ENCODE peak calls at places on chromosome 15, in four cellular contexts. Y, G, D and L are unnamed samples.

GRCh38 chr15:55627730-55628368 is 39.7 kb upstream of the PYGO1 start:
- DNase-seq in G (peak; percentile 98), D (no peak), Y (peak; percentile 86), L (peak; percentile 55)

GRCh38 chr15:68374346-68374745 is 57.6 kb downstream of the ITGA11 start:
- DNase-seq in D (no peak), G (no peak), Y (no peak), L (no peak)

GRCh38 chr15:83178869-83179325 is 28.7 kb downstream of the HDGFL3 start:
- DNase-seq in D (no peak), G (no peak), Y (no peak), L (no peak)

GRCh38 chr15:67783303-67783702 is 42.0 kb upstream of the SKOR1 start:
- DNase-seq in Y (no peak), G (no peak), D (peak; percentile 37), L (no peak)

GRCh38 chr15:98663045-98663444 is 14.7 kb downstream of the IGF1R start:
- DNase-seq in D (no peak), G (no peak), Y (no peak), L (no peak)

GRCh38 chr15:20340931-20341661 is 200.5 kb downstream of the GOLGA6L6 start:
- DNase-seq in D (peak; percentile 98), Y (peak; percentile 36), G (peak; percentile 33), L (no peak)

GRCh38 chr15:68020685-68021084 is 33.4 kb upstream of the PIAS1 start:
- DNase-seq in G (no peak), Y (no peak), D (no peak), L (no peak)

GRCh38 chr15:67064607-67065530 is 533 bp upstream of the SMAD3 start:
- DNase-seq in Y (no peak), D (no peak), G (no peak), L (no peak)

GRCh38 chr15:74631935-74632560 is 16.4 kb downstream of the CLK3 start:
- DNase-seq in G (peak; percentile 44), Y (peak; percentile 63), D (no peak), L (no peak)

GRCh38 chr15:77808077-77808476 is 175.4 kb upstream of the LINGO1 start:
- DNase-seq in G (no peak), Y (no peak), D (no peak), L (no peak)

GRCh38 chr15:74399511-74400312 is 32.3 kb upstream of the CYP11A1 start:
- DNase-seq in D (no peak), Y (no peak), G (no peak), L (no peak)

GRCh38 chr15:43008150-43008549 is 87.6 kb upstream of the TTBK2 start:
- DNase-seq in G (no peak), Y (no peak), D (no peak), L (no peak)

GRCh38 chr15:78084359-78084750 is 6.8 kb upstream of the TBC1D2B start:
- DNase-seq in Y (no peak), G (no peak), D (no peak), L (no peak)

GRCh38 chr15:100107151-100107550 is 234.6 kb downstream of the ADAMTS17 start:
- DNase-seq in G (no peak), Y (no peak), D (no peak), L (no peak)
- TF ChIP-seq CTCF in G (no peak), Y (no peak), D (no peak), L (no peak)

GRCh38 chr15:40339621-40339945 is 1.2 kb downstream of the CCDC9B start:
- DNase-seq in D (no peak), Y (no peak), G (no peak), L (no peak)

GRCh38 chr15:40338921-40339620 is 1.7 kb downstream of the CCDC9B start:
- DNase-seq in Y (peak; percentile 72), G (peak; percentile 67), D (no peak), L (no peak)

GRCh38 chr15:40337597-40337996 is 3.1 kb downstream of the CCDC9B start:
- DNase-seq in Y (no peak), G (no peak), D (no peak), L (no peak)

GRCh38 chr15:40336129-40337122 is 4.3 kb downstream of the CCDC9B start:
- DNase-seq in Y (no peak), D (no peak), G (no peak), L (no peak)

GRCh38 chr15:40338041-40338657 is 2.6 kb downstream of the CCDC9B start:
- DNase-seq in G (peak; percentile 77), Y (peak; percentile 79), D (no peak), L (no peak)
- H3K4me3 ChIP-seq in G (no peak overlapping the region), Y (peak overlapping the region; percentile 65), D (peak overlapping the region; percentile 65), L (no peak overlapping the region)

GRCh38 chr15:92693922-92694331 is 38.4 kb upstream of the FAM174B start:
- DNase-seq in G (peak; percentile 35), Y (peak; percentile 40), D (peak; percentile 68), L (no peak)
- TF ChIP-seq CTCF in G (peak; percentile 63), Y (peak; percentile 22), D (no peak), L (peak; percentile 70)

GRCh38 chr15:95051881-95052280 is 820.5 kb downstream of the MCTP2 start:
- DNase-seq in G (peak; percentile 18), D (no peak), Y (no peak), L (no peak)
- H3K4me3 ChIP-seq in G (no peak overlapping the region), D (no peak overlapping the region), Y (no peak overlapping the region), L (no peak overlapping the region)

GRCh38 chr15:45729146-45729545 is 94.3 kb downstream of the SQOR start:
- DNase-seq in Y (no peak), D (no peak), G (no peak), L (no peak)

GRCh38 chr15:45731331-45731730 is 96.5 kb downstream of the SQOR start:
- DNase-seq in G (no peak), Y (no peak), D (no peak), L (no peak)

GRCh38 chr15:45728641-45729040 is 93.8 kb downstream of the SQOR start:
- DNase-seq in G (no peak), D (no peak), Y (no peak), L (no peak)

GRCh38 chr15:45732544-45733130 is 97.8 kb downstream of the SQOR start:
- DNase-seq in Y (peak; percentile 4), D (no peak), G (no peak), L (no peak)

DNA sequence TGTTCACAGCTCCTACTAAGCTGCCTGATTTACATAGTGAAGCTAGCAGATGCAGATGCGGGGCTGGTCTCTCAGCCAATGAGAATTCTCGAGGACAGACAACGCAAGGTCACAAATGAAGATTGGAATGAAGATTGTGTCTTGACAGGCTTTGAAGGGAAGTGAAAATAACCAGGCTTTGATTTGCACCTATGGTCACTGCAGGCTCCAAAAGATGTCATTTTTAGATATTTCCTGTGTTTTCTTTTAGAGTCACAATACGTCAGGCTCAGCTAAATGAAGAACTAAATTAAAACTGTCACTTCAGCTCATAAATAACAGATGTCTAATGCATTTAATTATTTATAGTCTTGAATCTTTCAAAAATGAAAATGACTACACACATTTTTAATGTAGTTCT is 99.4 kb downstream of the SQOR start:
- DNase-seq in Y (no peak), D (no peak), G (no peak), L (no peak)
- TF ChIP-seq CTCF in Y (no peak), D (no peak), G (no peak), L (no peak)

GRCh38 chr15:25830844-25831443 is 32.2 kb downstream of the ATP10A start:
- DNase-seq in Y (peak; percentile 83), G (peak; percentile 43), D (no peak), L (peak; percentile 78)
- H3K4me3 ChIP-seq in Y (peak overlapping the region; percentile 38), G (no peak overlapping the region), D (peak overlapping the region; percentile 42), L (peak overlapping the region; percentile 31)

GRCh38 chr15:40941528-40942336 is 11.5 kb upstream of the CHAC1 start:
- DNase-seq in G (peak; percentile 80), D (no peak), Y (peak; percentile 79), L (peak; percentile 13)
- TF ChIP-seq CTCF in G (no peak), D (peak; percentile 87), Y (no peak), L (peak; percentile 23)

GRCh38 chr15:62068787-62069170 is 2.0 kb downstream of the C2CD4A start:
- DNase-seq in D (no peak), G (peak; percentile 21), Y (peak; percentile 19), L (no peak)

GRCh38 chr15:62069551-62069950 is 2.8 kb downstream of the C2CD4A start:
- DNase-seq in D (no peak), Y (no peak), G (no peak), L (no peak)

GRCh38 chr15:62067448-62068044 is 769 bp downstream of the C2CD4A start:
- DNase-seq in D (no peak), G (peak; percentile 21), Y (peak; percentile 19), L (no peak)

GRCh38 chr15:62066663-62067447 is at the start of gene C2CD4A:
- DNase-seq in G (peak; percentile 55), Y (peak; percentile 69), D (no peak), L (no peak)

GRCh38 chr15:62068071-62068786 is 1.5 kb downstream of the C2CD4A start:
- DNase-seq in G (peak; percentile 33), Y (peak; percentile 48), D (no peak), L (no peak)
- H3K4me3 ChIP-seq in G (peak overlapping the region; percentile 42), Y (peak overlapping the region; percentile 53), D (peak overlapping the region; percentile 59), L (peak overlapping the region; percentile 20)

DNA sequence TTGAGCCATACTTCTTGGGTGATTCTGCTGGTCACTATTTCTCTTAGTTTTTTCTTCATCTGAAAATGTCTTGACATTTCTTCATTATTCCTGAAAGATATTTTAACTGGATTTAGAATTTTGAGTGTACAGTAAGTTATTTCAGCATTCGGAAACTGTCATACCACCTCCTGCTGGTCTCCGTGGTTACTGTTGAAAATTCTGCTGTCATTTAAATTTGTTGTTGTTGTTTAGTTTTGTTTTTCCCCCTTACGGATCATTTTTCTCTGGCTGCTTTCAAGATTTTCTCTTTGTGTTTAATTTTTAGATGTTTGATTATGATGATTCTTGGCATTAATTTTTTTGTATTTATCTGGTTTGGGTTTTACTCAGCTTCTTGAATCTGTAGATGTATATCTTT is 100.5 kb downstream of the CHRNA7 start:
- DNase-seq in Y (no peak), G (no peak), D (no peak), L (no peak)
- TF ChIP-seq CTCF in Y (no peak), G (no peak), D (no peak), L (no peak)